ENCODE peak calls at places on chromosome 16, in ten cellular contexts. A is Caco-2, L is heart right ventricle, T is GM23338, G is Peyer's patch, Y is OCI-LY7, D is uterus, C is ovary, W is endothelial cell of umbilical vein, I is thyroid gland. U is an unnamed sample. For H3K4me1, the result is how much of the 10 kb centered on the place peaks cover.

GRCh38 chr16:86899757-86900156 is 321.4 kb downstream of the FOXL1 start:
- DNase-seq in I (no peak), D (no peak), Y (no peak), G (no peak), W (peak), L (no peak), A (no peak), T (no peak), C (no peak), U (no peak)

GRCh38 chr16:29806641-29807425 is 504 bp downstream of the MAZ start:
- DNase-seq in A (peak), G (peak), T (peak), C (peak), Y (peak), D (peak), I (peak), W (peak), L (peak), U (peak)

GRCh38 chr16:24145927-24146326 is 110.2 kb upstream of the CACNG3 start:
- DNase-seq in G (no peak), Y (no peak), C (no peak), I (no peak), L (no peak), T (no peak), D (no peak), A (no peak), W (no peak), U (no peak)

GRCh38 chr16:2486645-2487516 is 12.0 kb downstream of the TBC1D24 start:
- DNase-seq in W (no peak), Y (peak), T (no peak), A (no peak), L (no peak), C (no peak), G (peak), D (no peak), I (peak), U (peak)

GRCh38 chr16:77585852-77586251 is 136.5 kb upstream of the NUDT7 start:
- DNase-seq in W (peak), I (no peak), G (no peak), L (no peak), A (no peak), C (no peak), Y (no peak), D (no peak), T (no peak), U (no peak)

GRCh38 chr16:30941600-30942420 is 7.1 kb upstream of the ORAI3 start:
- DNase-seq in T (peak), C (peak), W (peak), G (peak), Y (peak), I (peak), D (peak), L (peak), A (peak), U (peak)

GRCh38 chr16:23318639-23319038 is 16.5 kb downstream of the SCNN1B start:
- DNase-seq in Y (no peak), G (no peak), C (no peak), W (no peak), I (peak), T (no peak), L (no peak), A (no peak), D (no peak), U (peak)

GRCh38 chr16:24668481-24669001 is 60.9 kb upstream of the TNRC6A start:
- DNase-seq in T (no peak), I (no peak), G (no peak), A (no peak), W (peak), D (peak), C (no peak), L (peak), Y (no peak), U (no peak)

GRCh38 chr16:55036371-55036821 is 105.7 kb downstream of the IRX5 start:
- DNase-seq in T (no peak), I (no peak), A (no peak), Y (no peak), C (no peak), G (no peak), L (no peak), W (no peak), D (no peak), U (no peak)

GRCh38 chr16:23357761-23358290 is 55.7 kb downstream of the SCNN1B start:
- DNase-seq in D (no peak), I (no peak), L (no peak), C (no peak), W (no peak), T (no peak), Y (no peak), G (no peak), A (no peak), U (no peak)

GRCh38 chr16:4200000-4200780 is 41.7 kb downstream of the SRL start:
- DNase-seq in W (peak), L (peak), C (peak), I (peak), A (peak), D (peak), Y (peak), G (peak), T (peak), U (peak)

GRCh38 chr16:86384263-86384649 is 126.1 kb upstream of the FOXF1 start:
- DNase-seq in L (no peak), W (no peak), I (no peak), C (no peak), T (no peak), G (no peak), A (no peak), Y (no peak), D (no peak), U (no peak)

GRCh38 chr16:50839920-50840729 is 98.2 kb downstream of the CYLD start:
- DNase-seq in W (no peak), D (no peak), A (no peak), C (no peak), Y (no peak), I (no peak), G (no peak), L (no peak), T (peak), U (no peak)

GRCh38 chr16:57270221-57271062 is 14.0 kb downstream of the PLLP start:
- DNase-seq in I (no peak), D (no peak), C (no peak), A (no peak), T (peak), L (no peak), G (no peak), W (no peak), Y (no peak), U (peak)

GRCh38 chr16:21326459-21326858 is 48.4 kb upstream of the CRYM start:
- DNase-seq in I (no peak), L (no peak), W (no peak), A (no peak), G (no peak), C (no peak), D (no peak), Y (no peak), T (no peak), U (no peak)

GRCh38 chr16:73735018-73735417 is 561.6 kb upstream of the PSMD7 start:
- DNase-seq in W (no peak), A (no peak), C (no peak), D (no peak), I (no peak), L (no peak), T (no peak), Y (no peak), G (no peak), U (no peak)

GRCh38 chr16:88971371-88972097 is 5.5 kb downstream of the CBFA2T3 start:
- DNase-seq in Y (peak), I (peak), W (no peak), D (no peak), G (peak), T (no peak), L (no peak), A (no peak), C (no peak), U (peak)

GRCh38 chr16:3458852-3459361 is 15.4 kb downstream of the NAA60 start:
- DNase-seq in Y (peak), G (no peak), A (peak), L (no peak), D (no peak), C (no peak), T (no peak), I (peak), W (peak), U (no peak)

GRCh38 chr16:56357291-56357764 is 68.0 kb downstream of the AMFR start:
- DNase-seq in D (peak), A (no peak), C (peak), L (no peak), G (no peak), Y (no peak), T (peak), I (peak), W (peak), U (no peak)

GRCh38 chr16:4123617-4124300 is 7.5 kb upstream of the ADCY9 start:
- DNase-seq in G (no peak), D (no peak), I (no peak), C (no peak), T (no peak), W (no peak), Y (no peak), A (no peak), L (no peak), U (no peak)

GRCh38 chr16:83911290-83911689 is 12.4 kb downstream of the MLYCD start:
- DNase-seq in W (no peak), D (no peak), Y (no peak), L (no peak), T (no peak), A (no peak), C (no peak), I (no peak), G (no peak), U (no peak)

GRCh38 chr16:65510850-65511249 is 389.0 kb upstream of the CDH11 start:
- DNase-seq in W (no peak), I (no peak), D (no peak), L (no peak), Y (no peak), G (no peak), A (peak), C (no peak), T (no peak), U (no peak)

GRCh38 chr16:49801290-49801689 is 54.6 kb downstream of the ZNF423 start:
- DNase-seq in Y (no peak), T (no peak), G (no peak), A (no peak), W (no peak), I (no peak), C (no peak), D (no peak), L (no peak), U (no peak)

GRCh38 chr16:56758930-56759329 is 29.0 kb downstream of the NUP93 start:
- DNase-seq in D (no peak), G (no peak), C (no peak), T (no peak), L (no peak), I (no peak), W (no peak), A (no peak), Y (no peak), U (no peak)

GRCh38 chr16:13996778-13997288 is 74.3 kb upstream of the MRTFB start:
- DNase-seq in D (no peak), Y (no peak), T (no peak), W (no peak), L (no peak), G (no peak), A (no peak), C (no peak), I (no peak), U (no peak)

GRCh38 chr16:13994239-13995106 is 74.5 kb downstream of the ERCC4 start:
- DNase-seq in L (peak), Y (no peak), A (no peak), G (no peak), W (peak), C (no peak), D (no peak), I (no peak), T (no peak), U (peak)

GRCh38 chr16:13992976-13993375 is 73.0 kb downstream of the ERCC4 start:
- DNase-seq in C (no peak), I (no peak), W (no peak), A (no peak), D (no peak), L (no peak), Y (no peak), T (no peak), G (no peak), U (no peak)

GRCh38 chr16:13997526-13997925 is 73.6 kb upstream of the MRTFB start:
- DNase-seq in C (no peak), G (no peak), Y (no peak), W (no peak), I (no peak), A (no peak), L (no peak), D (no peak), T (no peak), U (no peak)

DNA sequence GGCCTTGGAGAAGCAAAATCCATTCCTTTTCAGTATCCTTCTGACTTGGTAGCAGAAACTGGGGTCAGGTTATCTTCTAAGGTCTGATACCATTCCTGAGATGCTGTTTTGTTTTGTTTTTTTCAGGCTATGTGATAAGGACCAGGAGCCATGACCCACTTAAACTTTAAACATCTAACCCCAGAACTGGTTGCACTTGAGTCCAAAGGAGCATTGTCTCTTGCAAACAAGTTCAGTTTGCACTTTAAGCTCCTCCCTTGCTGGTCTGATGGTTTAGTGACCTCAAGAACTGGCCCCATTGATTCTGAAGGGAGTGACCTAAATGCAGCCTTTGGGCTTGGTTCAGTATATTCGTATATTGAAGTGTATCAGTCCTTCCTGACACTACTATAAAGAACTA is 75.2 kb downstream of the ERCC4 start:
- DNase-seq in Y (no peak), C (no peak), A (no peak), W (no peak), I (no peak), D (no peak), T (no peak), G (no peak), L (no peak), U (no peak)
- H3K4me1 ChIP-seq in Y (under half), C (under half), A (under half), W (under half), I (under half), D (under half), T (under half), G (under half), L (under half), U (under half)

GRCh38 chr16:181668-182021 is 1.4 kb downstream of the HBQ1 start:
- DNase-seq in T (no peak), A (no peak), I (no peak), D (no peak), W (no peak), G (no peak), Y (no peak), C (no peak), L (no peak), U (no peak)
- TF ChIP-seq CTCF in T (no peak), A (no peak), I (no peak), D (no peak), W (no peak), G (no peak), Y (peak), C (no peak), L (no peak), U (no peak)

DNA sequence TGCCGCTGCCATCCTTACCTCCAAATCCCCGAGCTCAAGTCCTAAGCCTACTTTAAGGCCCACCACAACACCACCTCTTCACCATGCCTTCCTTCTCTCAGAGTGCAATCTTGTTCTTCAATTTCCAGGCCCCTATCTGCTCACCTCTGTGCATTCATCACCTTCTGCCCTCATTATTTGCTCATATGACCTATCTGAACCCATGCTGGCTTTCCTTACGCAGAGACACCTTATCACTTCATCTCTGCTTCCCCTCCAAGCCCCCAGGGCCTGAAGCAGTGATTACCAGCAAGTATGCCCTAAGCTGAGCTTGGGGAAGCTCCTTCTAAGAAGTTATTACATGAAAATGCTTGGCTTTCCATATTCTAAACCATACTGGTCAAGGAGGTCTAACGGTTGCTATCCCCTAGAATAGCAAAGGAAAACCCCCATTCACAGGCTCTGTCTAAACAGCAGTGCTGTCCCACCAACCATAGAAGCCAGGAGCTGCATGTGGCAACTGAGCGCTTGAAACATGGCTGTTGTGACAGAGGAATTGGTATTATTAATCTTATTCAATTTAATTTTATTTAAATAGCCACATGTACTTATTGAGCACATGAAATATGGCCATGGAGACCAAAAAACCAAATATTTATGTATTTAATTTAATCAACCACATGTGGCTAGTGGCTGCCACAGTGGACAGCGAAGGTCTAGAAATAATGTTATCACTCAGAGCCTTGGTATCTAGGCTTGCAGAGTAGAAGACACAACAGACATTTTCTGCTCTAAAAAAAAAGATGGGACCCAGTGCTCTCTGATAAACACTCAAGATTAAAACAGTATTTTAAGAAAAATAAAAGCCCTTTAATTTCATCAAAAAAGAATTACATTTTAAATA is 13.9 kb downstream of the USP7 start:
- DNase-seq in Y (no peak), W (no peak), I (no peak), L (no peak), D (no peak), T (no peak), G (no peak), C (no peak), A (no peak), U (no peak)
- H3K4me1 ChIP-seq in Y (half or more), W (under half), I (under half), L (under half), D (under half), T (half or more), G (half or more), C (under half), A (under half), U (half or more)

GRCh38 chr16:48511716-48512115 is 98.3 kb downstream of the N4BP1 start:
- DNase-seq in W (no peak), D (no peak), Y (no peak), C (no peak), T (no peak), I (no peak), L (no peak), A (no peak), G (no peak), U (no peak)

GRCh38 chr16:48507346-48507745 is 102.6 kb downstream of the N4BP1 start:
- DNase-seq in A (no peak), L (no peak), C (no peak), G (no peak), I (no peak), D (no peak), W (no peak), Y (no peak), T (no peak), U (no peak)

GRCh38 chr16:48505705-48506104 is 104.3 kb downstream of the N4BP1 start:
- DNase-seq in G (no peak), T (no peak), C (no peak), A (no peak), W (no peak), D (no peak), L (no peak), Y (no peak), I (no peak), U (no peak)

GRCh38 chr16:48507886-48508285 is 102.1 kb downstream of the N4BP1 start:
- DNase-seq in L (no peak), I (no peak), G (no peak), T (no peak), D (no peak), A (no peak), Y (no peak), W (no peak), C (no peak), U (no peak)

GRCh38 chr16:48511071-48511540 is 98.9 kb downstream of the N4BP1 start:
- DNase-seq in T (no peak), I (no peak), G (no peak), Y (no peak), A (no peak), L (no peak), W (no peak), D (no peak), C (no peak), U (no peak)
- TF ChIP-seq CTCF in T (no peak), I (no peak), G (no peak), Y (no peak), A (no peak), L (no peak), W (no peak), D (no peak), C (no peak), U (no peak)

GRCh38 chr16:53115773-53116172 is 61.0 kb downstream of the CHD9 start:
- DNase-seq in Y (no peak), A (no peak), I (no peak), W (no peak), D (no peak), L (no peak), G (no peak), C (no peak), T (no peak), U (no peak)

GRCh38 chr16:53115047-53115446 is 60.3 kb downstream of the CHD9 start:
- DNase-seq in I (no peak), G (no peak), A (no peak), D (no peak), C (no peak), Y (no peak), W (no peak), L (no peak), T (no peak), U (no peak)

GRCh38 chr16:53112015-53112414 is 57.2 kb downstream of the CHD9 start:
- DNase-seq in L (no peak), T (no peak), I (no peak), A (peak), D (no peak), C (no peak), Y (no peak), G (no peak), W (peak), U (no peak)

GRCh38 chr16:53105565-53105964 is 50.8 kb downstream of the CHD9 start:
- DNase-seq in D (no peak), G (no peak), A (no peak), C (no peak), L (no peak), T (no peak), W (no peak), I (no peak), Y (no peak), U (no peak)

GRCh38 chr16:53111078-53111776 is 56.4 kb downstream of the CHD9 start:
- DNase-seq in L (no peak), W (no peak), D (no peak), T (no peak), G (no peak), C (no peak), I (no peak), A (no peak), Y (no peak), U (no peak)
- H3K4me1 ChIP-seq in L (under half), W (under half), D (under half), T (under half), G (under half), C (under half), I (under half), A (under half), Y (under half), U (under half)

DNA sequence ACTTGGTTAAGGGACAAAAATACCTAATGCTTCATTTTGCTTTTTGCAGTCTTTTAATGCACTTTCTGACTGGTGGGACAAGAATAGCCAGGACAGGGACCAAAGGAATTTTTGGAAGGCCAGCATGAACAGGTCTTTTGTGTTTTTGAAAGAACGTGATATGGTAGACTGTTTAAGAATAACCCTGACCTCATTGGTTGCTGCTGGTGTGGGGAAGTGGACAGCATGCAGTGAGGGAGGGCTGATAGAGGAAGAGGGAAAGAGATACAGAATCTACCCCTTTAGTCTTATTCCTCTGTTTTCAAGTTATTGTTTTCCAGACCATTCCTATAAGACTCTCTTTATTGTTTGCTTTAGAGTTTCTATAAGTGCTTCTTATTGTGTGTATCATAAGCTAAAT is 816.2 kb downstream of the CDH11 start:
- DNase-seq in Y (no peak), C (no peak), W (no peak), D (no peak), A (no peak), L (no peak), T (no peak), I (no peak), G (no peak), U (no peak)
- TF ChIP-seq CTCF in Y (no peak), C (no peak), W (no peak), D (no peak), A (no peak), L (no peak), T (no peak), I (no peak), G (no peak), U (no peak)